ENCODE peak calls at places on chromosomes 4 and X, in five cellular contexts. A is transverse colon, L is IMR-90, B is left lung, Z is HCT116. H is an unnamed sample.

GRCh38 chr4:138910914-138911336 is 104.7 kb upstream of the NOCT start:
- DNase-seq in A (peak), B (peak), L (peak), Z (no peak), H (peak)

GRCh38 chrX:125131146-125131545 is 188.5 kb upstream of the TEX13C start:
- DNase-seq in A (no peak), Z (no peak), L (no peak), B (no peak), H (no peak)

GRCh38 chr4:88672987-88673386 is 24.6 kb downstream of the NAP1L5 start:
- DNase-seq in Z (no peak), B (no peak), L (peak), A (no peak), H (no peak)

GRCh38 chr4:626201-627091 is 1.1 kb downstream of the PDE6B start:
- DNase-seq in Z (no peak), B (no peak), L (no peak), A (no peak), H (no peak)

GRCh38 chr4:110515676-110516075 is 39.7 kb downstream of the ENPEP start:
- DNase-seq in B (no peak), A (no peak), Z (no peak), L (no peak), H (no peak)

GRCh38 chrX:149937881-149938426 is 337 bp downstream of the EOLA2 start:
- DNase-seq in A (peak), L (peak), Z (no peak), B (peak), H (no peak)

GRCh38 chrX:12975999-12976558 is 1.2 kb downstream of the TMSB4X start:
- DNase-seq in B (peak), L (peak), Z (no peak), A (no peak), H (no peak)

GRCh38 chrX:102712967-102713677 is 874 bp downstream of the GPRASP2 start:
- DNase-seq in Z (no peak), A (peak), L (peak), B (peak), H (no peak)

GRCh38 chr4:7620086-7620813 is 185.5 kb upstream of the PSAPL1 start:
- DNase-seq in B (no peak), L (no peak), Z (no peak), A (no peak), H (no peak)

GRCh38 chr4:6687947-6688878 is 5.5 kb upstream of the S100P start:
- DNase-seq in L (no peak), A (no peak), B (peak), Z (no peak), H (no peak)

GRCh38 chr4:89949782-89950387 is 55.2 kb downstream of the MMRN1 start:
- DNase-seq in Z (no peak), A (no peak), B (no peak), L (no peak), H (no peak)

GRCh38 chr4:102440498-102440897 is 60.7 kb upstream of the NFKB1 start:
- DNase-seq in A (no peak), B (no peak), Z (no peak), L (no peak), H (no peak)

GRCh38 chr4:19675172-19675811 is 576.4 kb upstream of the SLIT2 start:
- DNase-seq in L (peak), Z (no peak), A (no peak), B (no peak), H (no peak)

GRCh38 chrX:30308263-30309138 is 689 bp downstream of the NR0B1 start:
- DNase-seq in L (no peak), A (no peak), Z (no peak), B (no peak), H (no peak)

GRCh38 chr4:128334256-128334655 is 46.6 kb upstream of the PGRMC2 start:
- DNase-seq in Z (no peak), B (no peak), A (no peak), L (no peak), H (no peak)

DNA sequence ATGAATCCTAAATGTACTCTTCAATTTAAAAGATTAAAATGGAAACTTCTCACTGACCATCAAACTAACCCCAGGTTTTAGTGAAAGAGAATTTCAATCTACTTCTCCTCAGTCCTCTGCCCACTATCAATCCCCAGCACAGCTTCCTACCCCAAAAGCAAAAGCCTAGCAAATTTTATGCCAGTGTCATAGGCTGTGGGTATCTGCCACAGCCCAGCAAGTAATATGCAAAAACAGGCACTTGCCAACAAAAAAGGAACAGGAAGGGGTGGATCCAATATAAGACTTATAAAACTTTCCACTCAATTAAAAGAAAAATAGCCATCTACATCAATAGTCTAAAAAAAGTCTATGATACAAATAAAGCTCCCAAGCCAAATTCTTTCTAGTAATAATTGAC is 22.3 kb downstream of the CAMK2D start:
- DNase-seq in L (no peak), Z (no peak), B (no peak), A (no peak), H (no peak)
- H3K27ac ChIP-seq in L (no peak), Z (no peak), B (no peak), A (no peak), H (no peak)

GRCh38 chrX:152912121-152912520 is 14.3 kb downstream of the ZNF185 start:
- DNase-seq in B (no peak), A (no peak), Z (no peak), L (no peak), H (no peak)
- TF ChIP-seq CTCF in B (no peak), A (no peak), Z (peak), L (no peak), H (no peak)

GRCh38 chr4:2804973-2805501 is 12.2 kb downstream of the SH3BP2 start:
- DNase-seq in B (peak), A (no peak), Z (no peak), L (no peak), H (no peak)
- H3K27ac ChIP-seq in B (peak), A (peak), Z (no peak), L (no peak), H (no peak)

DNA sequence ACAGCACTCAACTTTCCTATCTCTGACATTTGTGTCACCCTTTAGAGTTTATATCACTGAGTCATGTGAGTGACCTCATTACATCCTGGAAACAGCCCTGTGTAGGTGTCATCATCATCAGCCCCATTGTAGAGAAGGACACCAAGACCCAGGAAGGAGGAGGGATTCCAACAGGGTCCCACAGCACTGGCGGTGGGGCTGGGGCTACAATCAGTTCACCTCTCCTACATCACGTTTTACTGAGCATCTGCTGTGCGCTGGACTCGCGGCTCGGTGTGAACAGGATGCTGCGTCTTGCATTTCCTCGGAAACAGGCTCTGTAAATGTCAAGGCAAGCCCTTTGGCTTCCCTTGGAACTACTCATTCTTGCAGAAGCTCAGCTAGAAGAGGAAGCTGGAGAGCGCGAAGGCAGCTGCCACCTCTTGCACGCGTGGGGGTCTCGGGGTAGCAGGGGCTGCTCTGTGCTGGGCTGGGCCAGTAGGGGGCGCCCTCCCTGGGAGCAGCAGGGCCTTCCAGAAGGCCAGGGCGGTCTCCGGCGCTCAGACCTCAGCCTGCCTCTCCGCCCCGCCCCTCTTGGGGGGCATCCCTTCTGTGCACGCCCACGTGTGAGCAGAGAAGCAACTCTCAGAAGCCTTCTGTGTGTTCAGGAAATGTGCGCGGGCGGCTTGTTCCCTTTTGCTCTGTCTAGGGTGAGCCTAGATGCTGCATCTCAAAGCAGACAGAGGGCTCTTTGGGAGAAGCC is 29.0 kb downstream of the REELD1 start:
- DNase-seq in A (no peak), L (peak), Z (no peak), B (no peak), H (no peak)
- TF ChIP-seq CTCF in A (peak), L (peak), Z (peak), B (no peak), H (no peak)